ENCODE peak calls at places on chromosome 18, in six cellular contexts. O is GM23248, C is MM.1S, J is neural progenitor cell, S is GM23338, G is SK-N-SH. F is an unnamed sample. For H3F3A, the result is how much of the 10 kb centered on the place peaks cover.

GRCh38 chr18:57110295-57110694 is 36.6 kb upstream of the BOD1L2 start:
- DNase-seq in G (no peak), C (no peak), S (no peak), O (peak), J (no peak), F (peak)

GRCh38 chr18:59921384-59921891 is 21.6 kb downstream of the PMAIP1 start:
- DNase-seq in C (no peak), S (no peak), O (no peak), G (no peak), J (no peak), F (peak)

GRCh38 chr18:23032030-23032582 is 99.0 kb downstream of the RBBP8 start:
- DNase-seq in S (peak), J (no peak), C (no peak), O (peak), G (no peak), F (peak)

GRCh38 chr18:65544701-65545100 is 206.1 kb upstream of the CDH7 start:
- DNase-seq in G (no peak), J (no peak), C (no peak), S (no peak), O (no peak), F (peak)

GRCh38 chr18:58462975-58463374 is 165.9 kb downstream of the ALPK2 start:
- DNase-seq in O (no peak), J (no peak), S (no peak), G (no peak), C (no peak), F (no peak)

GRCh38 chr18:22847392-22847791 is 85.7 kb upstream of the RBBP8 start:
- DNase-seq in O (peak), J (peak), S (peak), G (no peak), C (no peak), F (no peak)

GRCh38 chr18:28366667-28367066 is 189.7 kb upstream of the CDH2 start:
- DNase-seq in O (no peak), S (no peak), G (no peak), J (no peak), C (no peak), F (peak)

GRCh38 chr18:58135170-58135569 is 91.1 kb downstream of the NEDD4L start:
- DNase-seq in C (peak), J (no peak), O (peak), G (no peak), S (no peak), F (peak)

GRCh38 chr18:12253517-12254136 is 534 bp upstream of the CIDEA start:
- DNase-seq in C (no peak), J (peak), S (peak), G (no peak), O (no peak), F (no peak)

GRCh38 chr18:51017140-51017874 is 12.7 kb upstream of the SMAD4 start:
- DNase-seq in S (peak), C (no peak), G (no peak), O (no peak), J (peak), F (no peak)

GRCh38 chr18:23933407-23933806 is 81.1 kb upstream of the TTC39C start:
- DNase-seq in O (peak), J (no peak), G (no peak), C (no peak), S (no peak), F (peak)

GRCh38 chr18:72013512-72013911 is 530.6 kb downstream of the CBLN2 start:
- DNase-seq in C (no peak), S (peak), G (no peak), O (no peak), J (no peak), F (peak)

GRCh38 chr18:63974991-63975390 is 5.1 kb downstream of the SERPINB8 start:
- DNase-seq in G (no peak), J (peak), C (no peak), S (peak), O (peak), F (peak)

DNA sequence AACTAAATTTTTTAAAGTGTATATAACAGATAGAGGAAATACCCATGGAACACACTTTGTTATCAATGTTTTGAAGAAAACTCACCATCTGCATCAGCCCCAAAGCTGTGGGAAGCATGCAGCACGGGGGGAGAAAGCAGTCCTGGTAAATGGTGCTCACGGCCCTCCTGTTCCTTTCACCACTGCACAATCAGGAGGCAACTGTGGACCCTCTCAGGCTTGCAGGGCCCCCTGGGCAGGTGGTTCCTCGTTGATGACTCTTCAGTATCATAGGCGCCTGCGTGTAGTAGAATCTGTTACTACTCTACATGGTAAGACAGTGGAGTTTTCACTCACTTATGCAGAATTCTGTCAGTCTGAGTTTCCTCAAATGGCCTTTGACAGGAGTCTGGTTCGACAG is 4.9 kb upstream of the CNDP1 start:
- DNase-seq in S (no peak), J (no peak), C (no peak), G (no peak), O (no peak), F (no peak)
- H3K27ac ChIP-seq in S (no peak), J (no peak), C (peak), G (no peak), O (no peak), F (no peak)

GRCh38 chr18:10051877-10052631 is 138.2 kb downstream of the VAPA start:
- DNase-seq in S (no peak), J (no peak), O (peak), G (no peak), C (no peak), F (no peak)

GRCh38 chr18:10053861-10054260 is 140.0 kb downstream of the VAPA start:
- DNase-seq in G (no peak), J (no peak), O (no peak), C (no peak), S (no peak), F (no peak)

GRCh38 chr18:10049721-10050120 is 135.9 kb downstream of the VAPA start:
- DNase-seq in O (no peak), J (no peak), C (no peak), G (no peak), S (no peak), F (no peak)

GRCh38 chr18:10052871-10053270 is 139.1 kb downstream of the VAPA start:
- DNase-seq in J (no peak), S (no peak), O (no peak), G (no peak), C (no peak), F (no peak)

GRCh38 chr18:10050956-10051355 is 137.1 kb downstream of the VAPA start:
- DNase-seq in S (no peak), O (no peak), C (no peak), G (no peak), J (no peak), F (no peak)
- TF ChIP-seq EZH2phosphoT487 in S (no peak), O (no peak), C (no peak), G (no peak), J (no peak), F (no peak)

GRCh38 chr18:32276896-32277295 is 87.1 kb downstream of the MEP1B start:
- DNase-seq in C (no peak), S (no peak), G (no peak), O (peak), J (no peak), F (no peak)

GRCh38 chr18:32280911-32281310 is 91.1 kb downstream of the MEP1B start:
- DNase-seq in S (no peak), C (no peak), J (no peak), G (no peak), O (no peak), F (peak)

GRCh38 chr18:32278148-32278799 is 88.4 kb downstream of the MEP1B start:
- DNase-seq in S (no peak), C (no peak), J (no peak), G (no peak), O (no peak), F (no peak)

GRCh38 chr18:32277492-32277988 is 87.7 kb downstream of the MEP1B start:
- DNase-seq in C (no peak), O (no peak), S (no peak), J (no peak), G (no peak), F (no peak)

DNA sequence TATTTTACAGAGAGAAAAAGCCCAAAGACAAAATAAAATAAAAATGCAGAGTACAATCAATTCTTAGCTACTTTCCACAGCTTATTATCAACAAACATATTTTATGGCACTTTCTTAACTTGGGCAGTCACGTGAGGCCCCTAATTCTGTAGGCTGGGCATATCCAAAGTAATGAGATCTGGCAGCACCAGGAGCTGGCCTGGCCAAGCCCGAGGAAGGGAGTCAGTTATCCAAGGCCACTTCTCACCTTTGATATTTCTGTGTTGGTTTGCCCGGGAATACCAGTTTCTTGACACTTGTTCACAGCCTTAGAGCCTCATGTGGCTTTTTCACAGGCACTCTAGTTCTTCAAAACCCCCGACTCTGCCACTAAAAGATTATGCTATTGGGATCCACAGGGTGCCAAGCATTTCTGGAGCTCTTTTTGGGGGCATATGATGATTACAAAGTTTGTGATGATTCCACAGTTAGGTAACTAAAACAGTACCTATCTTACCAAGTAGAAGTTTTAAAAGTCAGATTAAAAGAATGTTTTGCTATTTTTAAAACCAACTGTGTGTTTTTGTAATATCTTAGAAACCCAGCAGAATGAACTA is 90.4 kb downstream of the MEP1B start:
- DNase-seq in S (no peak), G (no peak), O (no peak), C (no peak), J (no peak), F (no peak)
- H3F3A ChIP-seq in S (under half), G (under half), O (under half), C (under half), J (under half), F (under half)

DNA sequence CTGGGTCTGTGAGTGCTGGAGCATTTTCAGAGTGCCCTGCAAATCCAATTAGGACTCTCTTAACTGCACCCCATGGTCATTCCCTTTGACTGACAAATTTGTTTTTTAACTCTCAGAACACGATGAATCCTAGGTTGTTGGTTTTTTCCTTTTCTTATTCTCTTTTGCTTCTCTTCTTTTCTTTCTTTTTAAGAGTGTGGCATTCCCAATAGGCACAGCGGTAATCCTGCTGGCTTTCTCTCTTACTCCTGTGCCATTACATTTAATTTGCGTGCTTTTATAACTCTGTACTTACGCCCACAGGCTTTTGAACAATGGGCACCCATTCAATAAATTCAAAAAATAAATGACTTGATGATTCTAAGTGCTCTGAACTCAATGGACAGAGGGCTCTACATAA is 189.0 kb upstream of the SMAD7 start:
- DNase-seq in C (no peak), S (no peak), G (peak), J (peak), O (no peak), F (no peak)
- H3K27ac ChIP-seq in C (no peak), S (no peak), G (peak), J (peak), O (no peak), F (no peak)

DNA sequence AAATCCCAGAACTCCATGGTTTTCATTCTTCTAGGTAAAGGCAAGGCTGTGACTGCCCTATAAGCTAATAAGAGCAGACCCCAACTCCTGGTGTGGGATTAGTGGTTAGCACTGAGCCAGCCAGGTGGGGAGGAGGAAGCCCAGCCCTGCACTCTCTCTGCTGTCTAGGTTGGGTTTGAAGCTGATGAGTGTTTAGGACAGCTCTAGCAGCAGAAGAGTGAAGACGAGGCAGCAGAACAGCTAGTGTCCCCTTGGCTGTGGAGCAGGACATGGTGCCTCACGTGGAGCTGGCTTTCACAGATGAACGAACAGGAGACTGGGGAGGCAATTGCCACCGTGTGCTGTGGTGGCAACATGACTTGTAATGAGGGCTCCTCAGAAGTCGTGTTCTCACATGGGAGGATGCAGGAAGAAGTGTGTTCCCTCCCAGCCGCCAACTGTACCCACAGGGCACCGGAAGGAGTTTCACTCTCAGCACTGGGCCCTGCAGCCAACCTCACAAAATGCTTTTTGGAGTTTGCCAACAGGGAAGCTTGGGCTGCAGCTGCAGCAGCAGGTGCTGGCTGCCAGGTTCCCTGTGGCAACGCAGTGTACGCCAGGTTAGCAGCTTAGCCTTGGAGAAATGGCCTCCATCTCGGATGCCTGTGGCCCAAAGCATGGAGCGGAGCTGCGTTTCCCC is 328.1 kb downstream of the SETBP1 start:
- DNase-seq in G (no peak), S (no peak), J (no peak), O (no peak), C (peak), F (no peak)
- TF ChIP-seq EZH2phosphoT487 in G (no peak), S (no peak), J (no peak), O (no peak), C (no peak), F (no peak)

DNA sequence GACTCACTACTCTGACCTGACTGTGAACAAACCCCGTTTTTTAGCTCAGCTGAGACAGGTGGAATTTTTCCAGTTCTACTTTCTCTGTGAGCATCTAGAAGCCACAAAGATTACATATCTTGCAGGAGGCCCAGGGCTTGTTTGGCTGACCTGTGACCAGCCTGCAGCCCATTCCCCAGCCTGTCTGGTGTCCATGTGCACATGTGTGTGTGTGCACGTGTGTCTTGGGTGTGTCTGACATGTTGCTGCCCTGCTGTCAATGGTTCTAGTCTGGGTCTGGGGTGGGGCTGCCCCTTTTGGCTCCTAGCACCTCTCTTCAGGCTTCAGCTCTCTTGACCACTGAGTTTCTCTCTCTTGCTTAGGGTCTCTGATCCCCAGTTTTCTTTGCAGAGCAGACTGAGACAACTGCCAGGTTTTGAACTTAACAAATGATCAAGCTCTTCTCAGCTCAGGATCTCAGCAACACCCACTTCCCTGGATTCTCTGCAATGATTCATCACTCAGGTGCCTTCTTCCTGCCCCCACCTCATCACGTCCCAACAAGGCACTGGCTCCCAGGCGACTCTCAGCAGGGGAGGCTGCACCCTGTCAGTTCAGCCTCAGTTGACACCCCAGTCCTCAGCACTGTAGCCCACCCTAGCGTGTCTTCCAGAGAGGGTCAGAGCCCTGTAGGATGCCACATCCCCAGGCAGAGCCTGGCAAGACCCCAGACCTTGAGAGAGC is 130.3 kb downstream of the CELF4 start:
- DNase-seq in O (no peak), J (no peak), G (no peak), S (no peak), C (peak), F (no peak)
- H3F3A ChIP-seq in O (under half), J (under half), G (under half), S (under half), C (under half), F (under half)

DNA sequence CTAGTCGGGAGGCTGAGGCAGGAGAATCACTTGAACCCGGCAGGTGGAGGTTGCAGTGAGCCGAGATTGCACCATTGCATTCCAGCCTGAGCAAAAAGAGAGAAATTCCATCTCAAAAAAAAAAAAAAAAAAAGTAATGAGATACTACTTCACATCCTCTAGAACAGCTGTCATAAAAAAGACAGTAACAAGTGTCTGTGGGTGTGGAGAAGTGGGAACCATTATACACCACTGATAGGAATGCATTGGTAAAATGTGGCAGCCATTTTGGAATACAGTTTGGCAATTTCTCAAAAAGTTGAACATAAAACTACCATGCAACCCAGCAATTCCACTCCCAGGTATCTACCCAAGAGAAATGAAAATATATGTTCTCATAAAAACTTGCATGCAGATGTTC is 166.6 kb downstream of the GREB1L start:
- DNase-seq in S (no peak), O (no peak), C (no peak), G (no peak), J (no peak), F (no peak)
- H3K27ac ChIP-seq in S (no peak), O (no peak), C (no peak), G (no peak), J (no peak), F (no peak)

GRCh38 chr18:68316636-68317035 is 398.3 kb downstream of the TMX3 start:
- DNase-seq in C (no peak), O (peak), G (no peak), J (no peak), S (peak), F (no peak)
- TF ChIP-seq EZH2phosphoT487 in C (no peak), O (no peak), G (no peak), J (no peak), S (no peak), F (no peak)

DNA sequence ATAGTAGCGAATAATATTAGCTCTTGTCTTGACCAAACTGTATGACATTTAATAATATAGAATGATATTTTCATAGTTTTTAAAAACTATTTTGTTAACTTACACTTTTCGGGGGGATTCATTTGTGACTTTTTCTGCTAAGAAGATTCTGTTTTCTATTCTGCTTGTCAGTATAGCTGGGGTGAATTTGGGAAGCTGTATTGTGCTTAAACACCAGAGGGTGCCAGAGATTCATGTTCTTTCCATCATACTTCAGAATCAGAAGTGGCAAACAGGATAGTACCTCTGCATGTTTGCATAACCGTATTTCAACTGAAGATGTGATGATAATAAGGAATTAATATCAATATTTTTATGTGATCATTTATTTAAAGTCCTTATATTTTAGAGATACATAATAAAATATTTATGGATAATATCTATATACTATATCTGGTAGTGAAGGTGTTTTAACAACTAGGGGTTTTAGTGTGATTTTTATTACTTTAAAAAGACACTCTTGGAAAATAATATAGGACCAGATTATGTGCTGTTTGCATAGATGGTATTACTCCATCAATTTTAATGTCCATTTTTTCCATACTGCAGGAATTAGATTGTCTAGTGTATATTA is 81.0 kb downstream of the TAF4B start:
- DNase-seq in C (peak), S (peak), J (peak), G (peak), O (peak), F (peak)
- H3F3A ChIP-seq in C (under half), S (under half), J (under half), G (under half), O (under half), F (under half)

GRCh38 chr18:77114070-77114563 is 18.5 kb downstream of the MBP start:
- DNase-seq in G (no peak), J (no peak), S (no peak), C (no peak), O (no peak), F (no peak)
- H3K27ac ChIP-seq in G (no peak), J (no peak), S (no peak), C (no peak), O (peak), F (no peak)